ENCODE peak calls at places on chromosomes 1 and 21, in four cellular contexts. One of them, this sample, is unnamed.

GRCh38 chr1:178330153-178330552 is 166.6 kb downstream of the CLEC20A start:
- DNase-seq in HepG2: no peak
- DNase-seq in GM12878: no peak
- DNase-seq in K562: no peak
- DNase-seq in this sample: no peak

GRCh38 chr1:43976045-43976444 is 1.3 kb downstream of the ATP6V0B start:
- DNase-seq in HepG2: no peak
- DNase-seq in GM12878: no peak
- DNase-seq in K562: no peak
- DNase-seq in this sample: no peak

GRCh38 chr1:112955678-112956502 is at the start of gene SLC16A1:
- DNase-seq in HepG2: peak
- DNase-seq in GM12878: peak
- DNase-seq in K562: peak
- DNase-seq in this sample: peak

GRCh38 chr1:165914136-165914798 is 86.9 kb downstream of the UCK2 start:
- DNase-seq in HepG2: peak
- DNase-seq in GM12878: peak
- DNase-seq in K562: peak
- DNase-seq in this sample: peak

GRCh38 chr1:1253314-1253713 is 6.8 kb upstream of the C1QTNF12 start:
- DNase-seq in HepG2: no peak
- DNase-seq in GM12878: no peak
- DNase-seq in K562: no peak
- DNase-seq in this sample: no peak

GRCh38 chr1:7650801-7651200 is 120.3 kb upstream of the VAMP3 start:
- DNase-seq in HepG2: peak
- DNase-seq in GM12878: no peak
- DNase-seq in K562: no peak
- DNase-seq in this sample: no peak

GRCh38 chr1:1280782-1281481 is 696 bp downstream of the SCNN1D start:
- DNase-seq in HepG2: no peak
- DNase-seq in GM12878: no peak
- DNase-seq in K562: no peak
- DNase-seq in this sample: no peak

GRCh38 chr1:178098262-178098661 is 4.4 kb downstream of the RASAL2 start:
- DNase-seq in HepG2: no peak
- DNase-seq in GM12878: no peak
- DNase-seq in K562: no peak
- DNase-seq in this sample: no peak

GRCh38 chr1:116573388-116574100 is 2.7 kb upstream of the CD58 start:
- DNase-seq in HepG2: no peak
- DNase-seq in GM12878: no peak
- DNase-seq in K562: peak
- DNase-seq in this sample: no peak

GRCh38 chr1:15757575-15758401 is 807 bp upstream of the FBLIM1 start:
- DNase-seq in HepG2: no peak
- DNase-seq in GM12878: no peak
- DNase-seq in K562: no peak
- DNase-seq in this sample: peak

GRCh38 chr1:26580116-26580515 is 50.6 kb downstream of the RPS6KA1 start:
- DNase-seq in HepG2: no peak
- DNase-seq in GM12878: no peak
- DNase-seq in K562: no peak
- DNase-seq in this sample: no peak

GRCh38 chr1:9782897-9783296 is 40.9 kb downstream of the CLSTN1 start:
- DNase-seq in HepG2: no peak
- DNase-seq in GM12878: peak
- DNase-seq in K562: no peak
- DNase-seq in this sample: no peak

GRCh38 chr1:177687544-177687943 is 282.3 kb downstream of the SEC16B start:
- DNase-seq in HepG2: no peak
- DNase-seq in GM12878: no peak
- DNase-seq in K562: no peak
- DNase-seq in this sample: no peak

GRCh38 chr21:38958940-38959685 is 153.4 kb downstream of the ETS2 start:
- DNase-seq in HepG2: peak
- DNase-seq in GM12878: no peak
- DNase-seq in K562: peak
- DNase-seq in this sample: no peak

GRCh38 chr1:153652795-153653507 is 5.6 kb upstream of the SNAPIN start:
- DNase-seq in HepG2: no peak
- DNase-seq in GM12878: no peak
- DNase-seq in K562: no peak
- DNase-seq in this sample: no peak

GRCh38 chr1:106055900-106056299 is 1000.6 kb upstream of the PRMT6 start:
- DNase-seq in HepG2: no peak
- DNase-seq in GM12878: no peak
- DNase-seq in K562: no peak
- DNase-seq in this sample: no peak

GRCh38 chr1:6041432-6042062 is 4.1 kb upstream of the KCNAB2 start:
- DNase-seq in HepG2: no peak
- DNase-seq in GM12878: no peak
- DNase-seq in K562: peak
- DNase-seq in this sample: peak

GRCh38 chr21:39208624-39209333 is 25.5 kb upstream of the PSMG1 start:
- DNase-seq in HepG2: no peak
- DNase-seq in GM12878: no peak
- DNase-seq in K562: peak
- DNase-seq in this sample: no peak

GRCh38 chr1:53048960-53049573 is 12.9 kb upstream of the PODN start:
- DNase-seq in HepG2: no peak
- DNase-seq in GM12878: no peak
- DNase-seq in K562: no peak
- DNase-seq in this sample: no peak

GRCh38 chr1:203183828-203184227 is 2.7 kb downstream of the CHI3L1 start:
- DNase-seq in HepG2: no peak
- DNase-seq in GM12878: no peak
- DNase-seq in K562: no peak
- DNase-seq in this sample: no peak

GRCh38 chr1:2859219-2859880 is 57.9 kb upstream of the TTC34 start:
- DNase-seq in HepG2: no peak
- DNase-seq in GM12878: no peak
- DNase-seq in K562: no peak
- DNase-seq in this sample: no peak

GRCh38 chr1:91582431-91582921 is 81.8 kb downstream of the CDC7 start:
- DNase-seq in HepG2: no peak
- DNase-seq in GM12878: no peak
- DNase-seq in K562: no peak
- DNase-seq in this sample: no peak

GRCh38 chr21:20570824-20571232 is 427.4 kb upstream of the NCAM2 start:
- DNase-seq in HepG2: no peak
- DNase-seq in GM12878: no peak
- DNase-seq in K562: peak
- DNase-seq in this sample: peak

GRCh38 chr1:24966724-24967346 is 36.8 kb upstream of the RUNX3 start:
- DNase-seq in HepG2: no peak
- DNase-seq in GM12878: peak
- DNase-seq in K562: peak
- DNase-seq in this sample: no peak

GRCh38 chr1:32114420-32114819 is 6.6 kb downstream of the KPNA6 start:
- DNase-seq in HepG2: no peak
- DNase-seq in GM12878: no peak
- DNase-seq in K562: no peak
- DNase-seq in this sample: no peak

GRCh38 chr1:205543351-205544305 is 39.2 kb downstream of the CDK18 start:
- DNase-seq in HepG2: peak
- DNase-seq in GM12878: no peak
- DNase-seq in K562: peak
- DNase-seq in this sample: peak

GRCh38 chr1:203692565-203693470 is 66.2 kb downstream of the ATP2B4 start:
- DNase-seq in HepG2: no peak
- DNase-seq in GM12878: no peak
- DNase-seq in K562: peak
- DNase-seq in this sample: no peak

GRCh38 chr1:191959856-191960255 is 198.4 kb upstream of the RGS18 start:
- DNase-seq in HepG2: no peak
- DNase-seq in GM12878: no peak
- DNase-seq in K562: no peak
- DNase-seq in this sample: no peak

GRCh38 chr1:203316626-203317093 is 11.3 kb downstream of the BTG2 start:
- DNase-seq in HepG2: no peak
- DNase-seq in GM12878: no peak
- DNase-seq in K562: peak
- DNase-seq in this sample: no peak

GRCh38 chr21:15543473-15543872 is 186.3 kb upstream of the USP25 start:
- DNase-seq in HepG2: peak
- DNase-seq in GM12878: no peak
- DNase-seq in K562: no peak
- DNase-seq in this sample: no peak

GRCh38 chr1:108880850-108881249 is 4.1 kb downstream of the GPSM2 start:
- DNase-seq in HepG2: no peak
- DNase-seq in GM12878: no peak
- DNase-seq in K562: peak
- DNase-seq in this sample: no peak

GRCh38 chr1:26584022-26584485 is 54.5 kb downstream of the RPS6KA1 start:
- DNase-seq in HepG2: no peak
- DNase-seq in GM12878: no peak
- DNase-seq in K562: peak
- DNase-seq in this sample: peak

GRCh38 chr1:246117066-246117791 is 389.9 kb downstream of the SMYD3 start:
- DNase-seq in HepG2: peak
- DNase-seq in GM12878: peak
- DNase-seq in K562: peak
- DNase-seq in this sample: peak

GRCh38 chr21:46057111-46057709 is 40.7 kb upstream of the COL6A2 start:
- DNase-seq in HepG2: no peak
- DNase-seq in GM12878: no peak
- DNase-seq in K562: no peak
- DNase-seq in this sample: no peak

GRCh38 chr1:167909691-167910180 is 4.2 kb downstream of the ADCY10 start:
- DNase-seq in HepG2: no peak
- DNase-seq in GM12878: no peak
- DNase-seq in K562: peak
- DNase-seq in this sample: no peak
- TF ChIP-seq ESRRA in HepG2: no peak
- TF ChIP-seq ESRRA in GM12878: no peak
- TF ChIP-seq ESRRA in K562: peak
- TF ChIP-seq ESRRA in this sample: no peak

DNA sequence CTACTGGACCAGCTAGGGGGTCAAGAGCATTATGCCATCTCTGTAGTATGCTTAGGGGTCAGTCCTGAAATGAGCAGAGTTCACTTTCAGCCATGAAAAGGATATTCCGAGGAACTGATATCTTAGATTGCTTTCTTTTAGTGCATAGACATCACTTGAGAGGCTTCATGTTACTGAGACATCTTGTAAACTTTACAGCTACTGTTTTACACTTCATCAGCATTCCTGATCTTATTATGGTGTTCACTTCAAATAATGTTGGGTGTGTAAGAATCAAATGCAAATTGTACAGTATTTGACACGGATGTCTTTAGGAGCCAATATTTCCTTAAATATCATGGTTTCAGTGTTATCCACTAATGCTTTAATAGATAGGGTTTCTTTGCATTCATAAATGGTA is 22.4 kb upstream of the CLDN14 start:
- DNase-seq in HepG2: no peak
- DNase-seq in GM12878: no peak
- DNase-seq in K562: no peak
- DNase-seq in this sample: no peak
- TF ChIP-seq ATF2 in HepG2: no peak
- TF ChIP-seq ATF2 in GM12878: no peak
- TF ChIP-seq ATF2 in K562: no peak
- TF ChIP-seq ATF2 in this sample: no peak

GRCh38 chr1:198761859-198762616 is 123.2 kb downstream of the PTPRC start:
- DNase-seq in HepG2: no peak
- DNase-seq in GM12878: no peak
- DNase-seq in K562: no peak
- DNase-seq in this sample: no peak

GRCh38 chr1:198754670-198755069 is 115.8 kb downstream of the PTPRC start:
- DNase-seq in HepG2: no peak
- DNase-seq in GM12878: no peak
- DNase-seq in K562: no peak
- DNase-seq in this sample: no peak

GRCh38 chr1:198751741-198752140 is 112.9 kb downstream of the PTPRC start:
- DNase-seq in HepG2: no peak
- DNase-seq in GM12878: no peak
- DNase-seq in K562: no peak
- DNase-seq in this sample: no peak

GRCh38 chr1:198755715-198756114 is 116.9 kb downstream of the PTPRC start:
- DNase-seq in HepG2: no peak
- DNase-seq in GM12878: no peak
- DNase-seq in K562: no peak
- DNase-seq in this sample: no peak

DNA sequence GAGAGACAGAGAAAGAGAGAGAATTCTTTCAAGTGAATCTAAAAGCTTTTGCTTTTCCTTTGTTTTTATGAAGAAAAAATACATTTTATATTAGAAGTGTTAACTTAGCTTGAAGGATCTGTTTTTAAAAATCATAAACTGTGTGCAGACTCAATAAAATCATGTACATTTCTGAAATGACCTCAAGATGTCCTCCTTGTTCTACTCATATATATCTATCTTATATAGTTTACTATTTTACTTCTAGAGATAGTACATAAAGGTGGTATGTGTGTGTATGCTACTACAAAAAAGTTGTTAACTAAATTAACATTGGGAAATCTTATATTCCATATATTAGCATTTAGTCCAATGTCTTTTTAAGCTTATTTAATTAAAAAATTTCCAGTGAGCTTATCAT is 117.6 kb downstream of the PTPRC start:
- DNase-seq in HepG2: no peak
- DNase-seq in GM12878: no peak
- DNase-seq in K562: no peak
- DNase-seq in this sample: no peak
- TF ChIP-seq ESRRA in HepG2: no peak
- TF ChIP-seq ESRRA in GM12878: no peak
- TF ChIP-seq ESRRA in K562: no peak
- TF ChIP-seq ESRRA in this sample: no peak

DNA sequence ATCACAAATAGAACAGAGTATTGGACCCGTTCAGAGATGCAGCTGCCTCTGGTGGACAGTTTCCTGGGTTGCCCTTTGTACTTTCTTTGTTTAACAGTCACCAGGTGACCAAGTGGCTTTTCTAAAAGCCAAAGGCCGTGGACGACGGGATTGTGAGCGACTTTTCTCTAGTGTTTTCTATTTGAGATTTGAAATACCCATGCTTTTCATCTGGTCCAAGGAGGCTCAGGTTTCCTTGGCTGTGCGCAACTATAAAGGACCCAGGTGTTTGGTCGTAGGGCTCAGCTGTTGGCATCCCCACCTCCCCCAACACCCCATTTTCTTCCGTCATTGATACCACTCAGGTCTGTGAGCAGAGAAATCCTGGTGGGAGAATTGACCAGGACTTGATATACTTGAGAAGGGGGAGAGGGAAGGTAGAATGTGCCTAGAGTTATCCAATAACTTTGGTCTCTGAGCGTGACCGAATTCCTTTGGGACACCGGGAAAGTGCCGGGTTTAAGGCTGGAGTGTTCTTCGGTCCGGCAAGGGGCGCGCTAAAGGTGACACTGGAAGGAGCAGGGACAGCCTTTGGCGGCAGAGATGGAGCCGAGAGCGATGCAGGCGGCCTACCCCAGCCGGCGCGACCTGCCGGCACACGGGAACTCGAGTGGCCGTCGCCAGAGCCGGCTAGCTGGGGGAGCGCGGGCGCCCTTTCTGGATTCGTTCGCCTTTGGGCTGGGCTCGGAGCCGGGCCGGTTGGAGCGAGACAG is 83.4 kb upstream of the BMP8A start:
- DNase-seq in HepG2: peak
- DNase-seq in GM12878: no peak
- DNase-seq in K562: no peak
- DNase-seq in this sample: no peak
- TF ChIP-seq ATF2 in HepG2: no peak
- TF ChIP-seq ATF2 in GM12878: no peak
- TF ChIP-seq ATF2 in K562: no peak
- TF ChIP-seq ATF2 in this sample: no peak

GRCh38 chr1:31004231-31004621 is 61.3 kb downstream of the PUM1 start:
- DNase-seq in HepG2: no peak
- DNase-seq in GM12878: no peak
- DNase-seq in K562: no peak
- DNase-seq in this sample: no peak
- TF ChIP-seq ESRRA in HepG2: no peak
- TF ChIP-seq ESRRA in GM12878: no peak
- TF ChIP-seq ESRRA in K562: no peak
- TF ChIP-seq ESRRA in this sample: no peak

This sample was measured in WTC11.